ENCODE peak calls at places on chromosome X, in six cellular contexts. One of them, this sample, is unnamed.

GRCh38 chrX:140860718-140861117 is 141.7 kb upstream of the SPANXB1 start:
- DNase-seq in neural crest cell: no peak
- DNase-seq in H9: no peak
- DNase-seq in aorta: no peak
- DNase-seq in NCI-H1092: no peak
- DNase-seq in M059J: no peak
- DNase-seq in this sample: no peak

GRCh38 chrX:32954125-32954524 is 257.2 kb downstream of the DMD start:
- DNase-seq in neural crest cell: no peak
- DNase-seq in H9: no peak
- DNase-seq in aorta: no peak
- DNase-seq in NCI-H1092: no peak
- DNase-seq in M059J: no peak
- DNase-seq in this sample: no peak

GRCh38 chrX:111003118-111003517 is 92.9 kb upstream of the PAK3 start:
- DNase-seq in neural crest cell: no peak
- DNase-seq in H9: no peak
- DNase-seq in aorta: no peak
- DNase-seq in NCI-H1092: no peak
- DNase-seq in M059J: no peak
- DNase-seq in this sample: no peak

GRCh38 chrX:63503541-63503940 is 152.4 kb upstream of the SPIN4 start:
- DNase-seq in neural crest cell: no peak
- DNase-seq in H9: peak
- DNase-seq in aorta: no peak
- DNase-seq in NCI-H1092: no peak
- DNase-seq in M059J: peak
- DNase-seq in this sample: no peak

GRCh38 chrX:41273638-41274037 is 60.3 kb upstream of the DDX3X start:
- DNase-seq in neural crest cell: no peak
- DNase-seq in H9: no peak
- DNase-seq in aorta: no peak
- DNase-seq in NCI-H1092: no peak
- DNase-seq in M059J: peak
- DNase-seq in this sample: no peak

GRCh38 chrX:124395145-124395858 is 48.9 kb downstream of the SH2D1A start:
- DNase-seq in neural crest cell: no peak
- DNase-seq in H9: no peak
- DNase-seq in aorta: no peak
- DNase-seq in NCI-H1092: no peak
- DNase-seq in M059J: no peak
- DNase-seq in this sample: no peak

GRCh38 chrX:9337056-9337455 is 127.8 kb upstream of the TBL1X start:
- DNase-seq in neural crest cell: no peak
- DNase-seq in H9: no peak
- DNase-seq in aorta: no peak
- DNase-seq in NCI-H1092: no peak
- DNase-seq in M059J: no peak
- DNase-seq in this sample: no peak

GRCh38 chrX:8731579-8732395 is at the start of gene ANOS1:
- DNase-seq in neural crest cell: peak
- DNase-seq in H9: peak
- DNase-seq in aorta: peak
- DNase-seq in NCI-H1092: no peak
- DNase-seq in M059J: peak
- DNase-seq in this sample: peak